ENCODE peak calls at places on chromosomes 16 and 17, in nine cellular contexts. A, U, L, Z, R, Q, Y, P and C are unnamed samples. For H3K4me1, the result is how much of the 10 kb centered on the place peaks cover.

GRCh38 chr17:77345260-77345910 is 204.6 kb downstream of the SEC14L1 start:
- DNase-seq in A (no peak), U (peak), L (peak), Z (no peak), R (no peak), Q (no peak), Y (no peak), P (no peak), C (no peak)

GRCh38 chr16:89061590-89062380 is 31.9 kb upstream of the ACSF3 start:
- DNase-seq in A (no peak), U (no peak), L (no peak), Z (no peak), R (no peak), Q (no peak), Y (no peak), P (no peak), C (no peak)

GRCh38 chr16:49280022-49280741 is 1.5 kb downstream of the CBLN1 start:
- DNase-seq in A (no peak), U (no peak), L (no peak), Z (peak), R (no peak), Q (no peak), Y (no peak), P (no peak), C (no peak)

GRCh38 chr16:87538160-87538559 is 45.3 kb upstream of the ZCCHC14 start:
- DNase-seq in A (no peak), U (no peak), L (no peak), Z (no peak), R (no peak), Q (no peak), Y (no peak), P (peak), C (no peak)

GRCh38 chr16:23754594-23755483 is at the start of gene CHP2:
- DNase-seq in A (peak), U (no peak), L (peak), Z (peak), R (no peak), Q (peak), Y (no peak), P (no peak), C (no peak)

GRCh38 chr17:80096531-80097306 is 4.7 kb upstream of the GAA start:
- DNase-seq in A (no peak), U (no peak), L (no peak), Z (no peak), R (no peak), Q (no peak), Y (no peak), P (no peak), C (no peak)

GRCh38 chr17:81329927-81330883 is 35.1 kb upstream of the SLC38A10 start:
- DNase-seq in A (no peak), U (no peak), L (no peak), Z (peak), R (no peak), Q (no peak), Y (no peak), P (no peak), C (no peak)

GRCh38 chr16:35908942-35909341 is 2449.5 kb downstream of the TP53TG3F start:
- DNase-seq in A (no peak), U (no peak), L (no peak), Z (peak), R (peak), Q (no peak), Y (no peak), P (no peak), C (no peak)

GRCh38 chr16:84360170-84360569 is 8.2 kb upstream of the ATP2C2 start:
- DNase-seq in A (peak), U (no peak), L (no peak), Z (no peak), R (no peak), Q (no peak), Y (no peak), P (peak), C (no peak)

GRCh38 chr17:75517277-75517865 is 1.0 kb downstream of the TSEN54 start:
- DNase-seq in A (no peak), U (no peak), L (no peak), Z (peak), R (peak), Q (no peak), Y (no peak), P (no peak), C (no peak)

GRCh38 chr17:67136191-67137025 is 92.1 kb downstream of the CACNG1 start:
- DNase-seq in A (no peak), U (no peak), L (no peak), Z (no peak), R (no peak), Q (no peak), Y (no peak), P (peak), C (no peak)

GRCh38 chr16:64339052-64339770 is 782.7 kb downstream of the CDH11 start:
- DNase-seq in A (no peak), U (no peak), L (no peak), Z (no peak), R (no peak), Q (no peak), Y (no peak), P (peak), C (no peak)

GRCh38 chr16:50797456-50797855 is 55.6 kb downstream of the CYLD start:
- DNase-seq in A (no peak), U (no peak), L (no peak), Z (no peak), R (no peak), Q (no peak), Y (no peak), P (peak), C (no peak)

GRCh38 chr16:88393034-88393433 is 10.3 kb downstream of the ZNF469 start:
- DNase-seq in A (no peak), U (no peak), L (no peak), Z (no peak), R (no peak), Q (peak), Y (peak), P (no peak), C (peak)

GRCh38 chr17:66930933-66931332 is 33.6 kb upstream of the CACNG4 start:
- DNase-seq in A (no peak), U (no peak), L (no peak), Z (no peak), R (peak), Q (no peak), Y (no peak), P (no peak), C (no peak)

GRCh38 chr16:48441863-48442279 is 56.7 kb upstream of the SIAH1 start:
- DNase-seq in A (no peak), U (no peak), L (no peak), Z (no peak), R (no peak), Q (no peak), Y (no peak), P (no peak), C (no peak)

GRCh38 chr16:21300309-21301167 is 22.4 kb upstream of the CRYM start:
- DNase-seq in A (peak), U (peak), L (peak), Z (peak), R (peak), Q (peak), Y (peak), P (peak), C (peak)

GRCh38 chr16:87692756-87693155 is 73.0 kb downstream of the KLHDC4 start:
- DNase-seq in A (no peak), U (no peak), L (no peak), Z (no peak), R (no peak), Q (no peak), Y (no peak), P (no peak), C (no peak)

GRCh38 chr17:27259356-27259755 is 34.6 kb upstream of the WSB1 start:
- DNase-seq in A (no peak), U (no peak), L (no peak), Z (no peak), R (no peak), Q (no peak), Y (no peak), P (no peak), C (no peak)

GRCh38 chr17:21233581-21234337 is 19.5 kb downstream of the NATD1 start:
- DNase-seq in A (no peak), U (no peak), L (no peak), Z (no peak), R (no peak), Q (no peak), Y (no peak), P (no peak), C (no peak)

GRCh38 chr17:17098426-17099035 is 56.3 kb downstream of the MPRIP start:
- DNase-seq in A (no peak), U (no peak), L (no peak), Z (no peak), R (no peak), Q (peak), Y (peak), P (peak), C (no peak)

GRCh38 chr16:57648125-57648524 is 19.7 kb downstream of the ADGRG1 start:
- DNase-seq in A (no peak), U (no peak), L (no peak), Z (no peak), R (no peak), Q (no peak), Y (no peak), P (no peak), C (no peak)
- H3K27ac ChIP-seq in A (no peak), U (no peak), L (peak), Z (no peak), R (no peak), Q (peak), Y (peak), P (no peak), C (no peak)

DNA sequence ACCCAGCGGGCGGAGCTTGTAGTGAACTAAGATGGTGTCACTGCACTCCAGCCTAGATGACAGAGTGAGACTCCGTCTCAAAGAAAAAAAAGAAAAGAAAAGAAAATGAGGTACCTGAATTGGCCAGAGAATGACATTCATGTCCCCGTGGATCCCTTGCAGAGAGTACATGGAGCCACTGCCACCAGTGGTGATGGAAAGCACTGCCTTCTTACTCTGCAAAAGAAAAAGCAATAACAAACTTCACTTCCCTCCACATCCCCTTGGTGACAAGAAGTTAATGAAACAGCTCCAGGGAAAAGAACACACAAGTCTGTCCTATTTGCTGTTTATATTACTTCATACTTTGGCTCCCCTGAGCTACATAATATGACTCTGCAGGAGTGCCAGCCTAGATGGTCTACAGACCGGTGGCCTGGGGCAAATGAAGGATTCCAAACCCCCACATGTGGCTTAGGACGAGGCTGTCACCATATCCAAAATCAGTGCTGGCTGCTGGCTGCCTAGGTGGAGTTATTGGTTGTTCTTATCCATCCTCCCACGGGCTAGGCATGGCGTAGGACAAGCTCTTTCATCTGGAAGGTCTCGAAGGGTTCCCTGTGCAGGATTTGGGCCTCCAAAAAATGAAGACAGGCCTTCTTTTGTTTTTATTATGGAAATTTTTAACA is 13.3 kb downstream of the NQO1 start:
- DNase-seq in A (no peak), U (peak), L (no peak), Z (no peak), R (no peak), Q (no peak), Y (no peak), P (no peak), C (no peak)
- TF ChIP-seq CTCF in A (no peak), U (no peak), L (peak), Z (no peak), R (no peak), Q (no peak), Y (no peak), P (no peak), C (no peak)

DNA sequence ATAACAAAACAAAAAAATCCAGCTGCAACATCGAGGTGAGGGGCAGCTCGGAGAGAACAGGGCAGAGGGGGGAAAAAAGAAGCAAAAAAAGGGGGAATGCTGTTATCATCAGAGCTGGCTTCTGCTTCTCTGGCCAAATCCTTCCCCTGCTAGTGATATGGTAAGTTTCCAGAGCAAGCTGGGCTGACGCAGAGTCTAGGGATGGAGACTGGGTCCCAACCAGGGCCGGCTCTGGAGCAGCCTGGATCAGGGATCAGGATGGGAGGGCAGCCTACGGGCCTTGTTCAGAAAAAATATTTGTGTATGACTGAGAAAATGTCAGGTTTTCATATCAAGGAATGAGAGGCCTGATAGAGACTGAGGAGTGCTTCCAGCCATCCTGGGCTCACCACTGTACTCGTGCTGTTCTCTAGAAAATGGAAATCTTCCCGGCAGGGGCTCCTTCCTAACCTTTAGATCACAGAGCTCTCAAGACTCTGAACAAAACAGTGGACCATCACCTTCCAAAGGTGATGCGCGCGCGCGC is 726 bp upstream of the C1QTNF1 start:
- DNase-seq in A (no peak), U (peak), L (no peak), Z (peak), R (no peak), Q (no peak), Y (no peak), P (no peak), C (no peak)
- H3K4me1 ChIP-seq in A (half or more), U (half or more), L (under half), Z (under half), R (under half), Q (half or more), Y (half or more), P (under half), C (under half)

DNA sequence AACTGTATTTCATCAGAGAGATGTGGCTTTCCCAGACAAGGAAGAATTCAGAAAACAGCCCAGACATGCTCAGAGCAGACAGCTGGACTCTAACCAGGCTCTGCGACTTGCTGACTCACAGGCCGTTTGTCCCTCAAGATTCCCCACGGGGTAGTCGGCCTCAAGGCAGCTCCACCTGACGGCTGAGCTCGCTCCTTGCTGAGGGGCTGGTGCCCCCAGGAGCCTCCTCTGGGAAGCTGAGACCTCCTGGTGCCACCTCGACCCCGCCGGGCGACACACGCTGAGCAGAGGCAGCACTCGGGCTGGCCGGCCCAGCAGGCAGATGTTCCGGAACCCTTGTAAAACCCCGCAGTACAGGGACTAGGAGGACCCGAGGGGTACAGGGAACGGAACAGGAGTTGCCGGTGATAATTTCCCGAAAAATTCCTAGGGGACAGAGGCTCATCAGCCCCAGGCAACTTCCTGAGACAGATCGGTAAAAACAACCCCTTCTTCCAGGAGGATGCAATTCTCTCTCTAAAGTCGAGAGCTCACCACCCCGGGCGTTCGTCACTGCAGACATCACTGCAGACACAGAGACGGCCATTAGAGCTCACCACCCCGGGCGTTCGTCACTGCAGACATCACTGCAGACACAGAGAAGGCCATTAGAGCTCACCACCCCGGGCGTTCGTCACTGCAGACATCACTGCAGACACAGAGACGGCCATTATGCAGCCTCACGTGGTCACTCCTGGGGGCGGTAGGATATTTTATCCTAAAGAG is 19.9 kb downstream of the RPH3AL start:
- DNase-seq in A (peak), U (peak), L (no peak), Z (no peak), R (no peak), Q (no peak), Y (no peak), P (peak), C (peak)
- H3K27ac ChIP-seq in A (peak), U (peak), L (peak), Z (no peak), R (no peak), Q (peak), Y (peak), P (no peak), C (no peak)

GRCh38 chr16:54812229-54812628 is 118.4 kb upstream of the IRX5 start:
- DNase-seq in A (no peak), U (no peak), L (no peak), Z (no peak), R (no peak), Q (no peak), Y (no peak), P (no peak), C (no peak)
- TF ChIP-seq CTCF in A (no peak), U (no peak), L (no peak), Z (peak), R (peak), Q (no peak), Y (peak), P (no peak), C (no peak)

GRCh38 chr17:72399608-72400487 is 279.0 kb downstream of the SOX9 start:
- DNase-seq in A (no peak), U (no peak), L (no peak), Z (no peak), R (no peak), Q (no peak), Y (no peak), P (no peak), C (no peak)
- H3K4me1 ChIP-seq in A (under half), U (under half), L (under half), Z (under half), R (under half), Q (under half), Y (under half), P (under half), C (under half)

GRCh38 chr16:9911231-9911630 is 271.0 kb downstream of the GRIN2A start:
- DNase-seq in A (no peak), U (no peak), L (no peak), Z (no peak), R (no peak), Q (no peak), Y (no peak), P (no peak), C (no peak)

GRCh38 chr16:9913604-9914330 is 268.5 kb downstream of the GRIN2A start:
- DNase-seq in A (no peak), U (no peak), L (no peak), Z (no peak), R (no peak), Q (no peak), Y (no peak), P (no peak), C (no peak)

GRCh38 chr16:9908613-9909012 is 273.6 kb downstream of the GRIN2A start:
- DNase-seq in A (no peak), U (peak), L (no peak), Z (no peak), R (no peak), Q (peak), Y (peak), P (no peak), C (no peak)

GRCh38 chr16:9909072-9909471 is 273.2 kb downstream of the GRIN2A start:
- DNase-seq in A (no peak), U (no peak), L (no peak), Z (no peak), R (no peak), Q (no peak), Y (no peak), P (no peak), C (no peak)

DNA sequence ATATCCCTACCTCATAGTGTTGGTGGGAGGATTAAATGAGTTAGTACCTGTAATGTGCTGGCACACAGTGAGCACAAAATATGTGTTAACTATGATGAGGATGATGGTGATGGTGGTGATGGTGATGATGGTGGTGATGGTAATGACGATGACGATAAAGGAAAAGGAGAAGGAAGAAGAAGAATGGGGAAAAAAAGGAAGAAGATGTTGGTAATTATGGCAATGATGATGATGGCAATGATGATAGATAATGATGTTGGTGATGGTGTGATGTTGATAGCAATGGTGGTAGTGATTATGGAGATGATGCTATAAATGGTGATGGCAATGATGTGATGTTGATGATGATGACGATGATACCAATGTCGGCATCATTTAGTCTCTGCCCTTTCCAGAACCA is 270.2 kb downstream of the GRIN2A start:
- DNase-seq in A (no peak), U (no peak), L (no peak), Z (no peak), R (no peak), Q (no peak), Y (no peak), P (no peak), C (no peak)
- H3K27ac ChIP-seq in A (no peak), U (no peak), L (no peak), Z (no peak), R (no peak), Q (no peak), Y (no peak), P (no peak), C (no peak)

DNA sequence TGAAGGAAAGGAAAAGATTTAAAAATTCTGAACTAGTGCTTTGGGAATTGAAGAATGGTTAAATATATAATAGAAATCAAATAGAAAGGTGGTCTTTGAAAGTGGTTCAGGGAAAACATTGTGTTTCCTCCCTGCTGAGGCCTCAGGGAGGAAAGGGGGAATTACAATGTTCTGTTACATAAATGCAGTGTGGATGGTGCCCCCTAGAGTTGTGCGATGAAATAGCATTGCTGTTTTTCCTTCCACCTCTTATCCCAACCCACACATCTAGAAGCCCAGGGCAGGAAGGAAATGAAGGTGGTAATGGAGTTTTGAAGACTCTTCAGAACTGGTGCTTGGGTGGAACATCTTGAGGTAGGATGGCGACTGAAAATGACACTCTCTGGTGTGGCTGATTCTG is 6.4 kb upstream of the TOX3 start:
- DNase-seq in A (no peak), U (no peak), L (no peak), Z (peak), R (no peak), Q (no peak), Y (no peak), P (no peak), C (no peak)
- TF ChIP-seq CTCF in A (no peak), U (no peak), L (no peak), Z (peak), R (no peak), Q (no peak), Y (no peak), P (no peak), C (no peak)